ENCODE peak calls at places on chromosomes 4 and X, in nine cellular contexts. Z is uterus, K is glutamatergic neuron, S is LNCaP clone FGC, P is AG04449, B is progenitor cell of endocrine pancreas, I is right atrium auricular region, M is A549, H is SK-N-SH. Q is an unnamed sample.

GRCh38 chrX:151073767-151074166 is 90.6 kb downstream of the HMGB3 start:
- DNase-seq in Z (no peak), K (no peak), S (no peak), P (no peak), B (no peak), I (no peak), M (no peak), H (no peak), Q (no peak)

GRCh38 chr4:102263024-102263787 is 82.1 kb downstream of the SLC39A8 start:
- DNase-seq in Z (no peak), K (no peak), S (peak; percentile 71), P (no peak), B (no peak), I (no peak), M (peak; percentile 66), H (peak; percentile 48), Q (peak; percentile 18)

GRCh38 chrX:12080265-12080664 is 58.0 kb upstream of the FRMPD4 start:
- DNase-seq in Z (no peak), K (no peak), S (no peak), P (peak; percentile 2), B (no peak), I (no peak), M (peak; percentile 49), H (peak; percentile 18), Q (no peak)

GRCh38 chrX:84909151-84909550 is 94.5 kb upstream of the APOOL start:
- DNase-seq in Z (no peak), K (no peak), S (no peak), P (no peak), B (no peak), I (no peak), M (no peak), H (no peak), Q (no peak)

GRCh38 chr4:64774626-64775025 is 365.4 kb upstream of the TECRL start:
- DNase-seq in Z (no peak), K (no peak), S (no peak), P (no peak), B (no peak), I (no peak), M (no peak), H (no peak), Q (no peak)

GRCh38 chr4:181957088-181957487 is 286.1 kb upstream of the TENM3 start:
- DNase-seq in Z (no peak), K (no peak), S (peak; percentile 99), P (peak; percentile 78), B (no peak), I (no peak), M (no peak), H (no peak), Q (no peak)

GRCh38 chr4:152460488-152460887 is 75.4 kb downstream of the FBXW7 start:
- DNase-seq in Z (no peak), K (no peak), S (no peak), P (peak; percentile 24), B (no peak), I (no peak), M (peak; percentile 56), H (no peak), Q (no peak)

GRCh38 chr4:166121897-166122296 is 248.9 kb downstream of the TLL1 start:
- DNase-seq in Z (no peak), K (peak; percentile 35), S (no peak), P (no peak), B (no peak), I (no peak), M (no peak), H (no peak), Q (no peak)

GRCh38 chrX:11367609-11368430 is 74.6 kb downstream of the AMELX start:
- DNase-seq in Z (no peak), K (no peak), S (peak; percentile 75), P (no peak), B (no peak), I (no peak), M (no peak), H (no peak), Q (no peak)

GRCh38 chrX:150546711-150547153 is 21.7 kb upstream of the MTM1 start:
- DNase-seq in Z (no peak), K (no peak), S (no peak), P (no peak), B (no peak), I (no peak), M (no peak), H (no peak), Q (no peak)

GRCh38 chr4:185467101-185467500 is 4.4 kb downstream of the CCDC110 start:
- DNase-seq in Z (no peak), K (no peak), S (no peak), P (no peak), B (no peak), I (no peak), M (no peak), H (no peak), Q (no peak)

GRCh38 chr4:72629540-72629939 is 60.5 kb upstream of the ADAMTS3 start:
- DNase-seq in Z (no peak), K (no peak), S (no peak), P (no peak), B (no peak), I (no peak), M (no peak), H (no peak), Q (no peak)

GRCh38 chrX:103722505-103722904 is 11.8 kb downstream of the TMEM31 start:
- DNase-seq in Z (peak; percentile 34), K (no peak), S (no peak), P (no peak), B (no peak), I (no peak), M (no peak), H (no peak), Q (no peak)

GRCh38 chrX:109327271-109327670 is 154.6 kb downstream of the GUCY2F start:
- DNase-seq in Z (no peak), K (no peak), S (no peak), P (no peak), B (no peak), I (no peak), M (no peak), H (no peak), Q (no peak)

GRCh38 chr4:160202802-160203201 is 1099.9 kb downstream of the RAPGEF2 start:
- DNase-seq in Z (no peak), K (no peak), S (no peak), P (no peak), B (no peak), I (no peak), M (peak; percentile 69), H (no peak), Q (no peak)

GRCh38 chrX:110131031-110131430 is 128.1 kb downstream of the TMEM164 start:
- DNase-seq in Z (no peak), K (peak; percentile 44), S (no peak), P (no peak), B (no peak), I (no peak), M (no peak), H (no peak), Q (no peak)

GRCh38 chr4:76354517-76355473 is 48.3 kb downstream of the STBD1 start:
- DNase-seq in Z (no peak), K (no peak), S (no peak), P (no peak), B (no peak), I (no peak), M (no peak), H (no peak), Q (no peak)

GRCh38 chr4:186483656-186484055 is 71.7 kb downstream of the MTNR1A start:
- DNase-seq in Z (no peak), K (no peak), S (no peak), P (no peak), B (no peak), I (no peak), M (no peak), H (no peak), Q (no peak)

GRCh38 chrX:26007462-26007861 is 130.7 kb upstream of the MAGEB18 start:
- DNase-seq in Z (no peak), K (no peak), S (no peak), P (no peak), B (no peak), I (no peak), M (no peak), H (no peak), Q (no peak)

GRCh38 chr4:169583563-169583962 is 28.8 kb downstream of the NEK1 start:
- DNase-seq in Z (no peak), K (no peak), S (no peak), P (no peak), B (no peak), I (no peak), M (no peak), H (no peak), Q (no peak)

GRCh38 chrX:111088628-111089027 is 7.4 kb upstream of the PAK3 start:
- DNase-seq in Z (no peak), K (no peak), S (no peak), P (no peak), B (no peak), I (no peak), M (no peak), H (no peak), Q (no peak)

GRCh38 chr4:17347445-17347844 is 164.4 kb downstream of the QDPR start:
- DNase-seq in Z (no peak), K (no peak), S (no peak), P (no peak), B (peak; percentile 13), I (no peak), M (peak; percentile 3), H (peak; percentile 46), Q (peak; percentile 19)

GRCh38 chrX:129609395-129609794 is 45.4 kb downstream of the APLN start:
- DNase-seq in Z (no peak), K (no peak), S (no peak), P (no peak), B (no peak), I (no peak), M (no peak), H (no peak), Q (no peak)
- TF ChIP-seq CTCF in Z (no peak), K (no peak), S (no peak), P (no peak), B (no peak), I (no peak), M (no peak), H (peak; percentile 15), Q (no peak)

GRCh38 chrX:106862972-106863688 is 40.0 kb downstream of the RIPPLY1 start:
- DNase-seq in Z (no peak), K (peak; percentile 33), S (peak; percentile 6), P (no peak), B (no peak), I (no peak), M (peak; percentile 32), H (peak; percentile 24), Q (no peak)
- TF ChIP-seq CTCF in Z (no peak), K (no peak), S (peak; percentile 48), P (peak; percentile 16), B (peak; percentile 44), I (no peak), M (peak; percentile 41), H (peak; percentile 72), Q (peak; percentile 24)

GRCh38 chr4:140012688-140013087 is 141.3 kb downstream of the MAML3 start:
- DNase-seq in Z (no peak), K (no peak), S (peak; percentile 77), P (no peak), B (no peak), I (peak; percentile 77), M (peak; percentile 93), H (peak; percentile 33), Q (no peak)
- TF ChIP-seq CTCF in Z (peak; percentile 16), K (peak; percentile 13), S (peak; percentile 53), P (peak; percentile 55), B (peak; percentile 56), I (no peak), M (peak; percentile 75), H (peak; percentile 58), Q (peak; percentile 26)

DNA sequence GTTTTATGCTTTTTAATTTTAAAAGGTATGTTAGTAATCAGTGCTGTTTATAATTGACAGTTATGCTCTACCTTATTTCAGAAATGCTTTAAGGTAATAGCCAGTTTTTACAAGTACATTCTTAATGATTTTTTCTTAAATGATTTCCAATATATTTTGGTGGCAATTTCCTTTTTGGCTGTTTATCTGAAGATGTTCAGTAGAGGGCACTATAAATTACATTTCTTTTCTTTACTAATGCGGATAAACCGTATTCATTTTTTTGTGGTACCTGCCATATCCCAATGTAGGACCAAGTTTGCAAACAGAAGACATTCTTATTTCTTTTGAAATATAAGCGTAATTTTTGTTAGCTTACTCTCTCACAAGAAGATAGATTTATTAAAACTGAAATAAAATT is 65.4 kb downstream of the CCKAR start:
- DNase-seq in Z (no peak), K (no peak), S (no peak), P (no peak), B (no peak), I (no peak), M (no peak), H (no peak), Q (no peak)
- TF ChIP-seq CTCF in Z (no peak), K (no peak), S (peak; percentile 16), P (no peak), B (peak; percentile 16), I (no peak), M (no peak), H (peak; percentile 54), Q (peak; percentile 25)